ENCODE peak calls at places on chromosomes 6 and 20, in four cellular contexts. C, G, L and Z are unnamed samples.

GRCh38 chr6:55665224-55665587 is 86.2 kb upstream of the HMGCLL1 start:
- DNase-seq in C (no peak), G (no peak), L (no peak), Z (no peak)

GRCh38 chr6:40723967-40724366 is 136.8 kb upstream of the LRFN2 start:
- DNase-seq in C (no peak), G (no peak), L (no peak), Z (no peak)

GRCh38 chr6:28544211-28544610 is 18.5 kb downstream of the GPX5 start:
- DNase-seq in C (peak), G (no peak), L (no peak), Z (no peak)

GRCh38 chr20:57896563-57896962 is 186.7 kb upstream of the PMEPA1 start:
- DNase-seq in C (no peak), G (no peak), L (no peak), Z (no peak)

GRCh38 chr6:109240370-109241084 is 141.7 kb downstream of the CD164 start:
- DNase-seq in C (no peak), G (no peak), L (no peak), Z (no peak)

GRCh38 chr20:23078994-23079364 is 7.1 kb downstream of the CD93 start:
- DNase-seq in C (peak), G (no peak), L (no peak), Z (no peak)

GRCh38 chr6:31126416-31127175 is 6.3 kb upstream of the CDSN start:
- DNase-seq in C (no peak), G (no peak), L (no peak), Z (no peak)

GRCh38 chr6:116111552-116112528 is 11.2 kb downstream of the NT5DC1 start:
- DNase-seq in C (peak), G (no peak), L (no peak), Z (no peak)

GRCh38 chr6:42704251-42704936 is 18.0 kb downstream of the PRPH2 start:
- DNase-seq in C (no peak), G (no peak), L (no peak), Z (peak)

GRCh38 chr6:45411959-45412358 is 34.2 kb upstream of the SUPT3H start:
- DNase-seq in C (no peak), G (no peak), L (no peak), Z (no peak)

GRCh38 chr6:31465718-31466117 is 32.2 kb upstream of the MICB start:
- DNase-seq in C (no peak), G (no peak), L (no peak), Z (no peak)

GRCh38 chr6:33392168-33392947 is 735 bp downstream of the KIFC1 start:
- DNase-seq in C (peak), G (no peak), L (no peak), Z (no peak)

GRCh38 chr6:34177181-34177591 is 31.3 kb upstream of the GRM4 start:
- DNase-seq in C (no peak), G (no peak), L (no peak), Z (no peak)

GRCh38 chr6:66717786-66718185 is 1010.8 kb upstream of the EYS start:
- DNase-seq in C (no peak), G (no peak), L (no peak), Z (no peak)

GRCh38 chr6:21103626-21104224 is 489.8 kb upstream of the SOX4 start:
- DNase-seq in C (no peak), G (no peak), L (no peak), Z (no peak)

GRCh38 chr6:156718647-156719394 is 58.4 kb upstream of the ARID1B start:
- DNase-seq in C (no peak), G (no peak), L (no peak), Z (peak)

GRCh38 chr20:24507182-24507853 is 37.9 kb downstream of the SYNDIG1 start:
- DNase-seq in C (no peak), G (no peak), L (no peak), Z (no peak)

GRCh38 chr6:137998461-137999019 is 108.7 kb downstream of the PERP start:
- DNase-seq in C (no peak), G (no peak), L (no peak), Z (no peak)

GRCh38 chr6:169269180-169270076 is 15.8 kb upstream of the THBS2 start:
- DNase-seq in C (no peak), G (no peak), L (peak), Z (peak)

GRCh38 chr20:37821691-37822655 is 81.0 kb upstream of the VSTM2L start:
- DNase-seq in C (no peak), G (peak), L (no peak), Z (no peak)

GRCh38 chr6:38193051-38193450 is 373.5 kb downstream of the ZFAND3 start:
- DNase-seq in C (no peak), G (no peak), L (no peak), Z (no peak)

GRCh38 chr6:53067799-53068442 is 2.7 kb downstream of the FBXO9 start:
- DNase-seq in C (no peak), G (no peak), L (no peak), Z (no peak)

GRCh38 chr20:53003420-53003819 is 31.3 kb downstream of the TSHZ2 start:
- DNase-seq in C (no peak), G (peak), L (no peak), Z (no peak)

GRCh38 chr20:20796766-20797415 is 84.4 kb upstream of the RALGAPA2 start:
- DNase-seq in C (no peak), G (no peak), L (no peak), Z (no peak)

GRCh38 chr6:67633058-67633457 is 1002.0 kb upstream of the ADGRB3 start:
- DNase-seq in C (no peak), G (no peak), L (no peak), Z (no peak)

GRCh38 chr6:43723737-43724295 is 36.2 kb upstream of the MRPS18A start:
- DNase-seq in C (peak), G (peak), L (no peak), Z (no peak)

GRCh38 chr6:16371401-16371800 is 133.0 kb downstream of the GMPR start:
- DNase-seq in C (no peak), G (no peak), L (no peak), Z (no peak)

GRCh38 chr6:125835221-125835744 is 44.5 kb downstream of the NCOA7 start:
- DNase-seq in C (no peak), G (no peak), L (no peak), Z (no peak)

GRCh38 chr6:33207569-33208088 is 671 bp upstream of the RING1 start:
- DNase-seq in C (no peak), G (no peak), L (no peak), Z (no peak)

GRCh38 chr20:57264151-57264792 is 2.2 kb downstream of the BMP7 start:
- DNase-seq in C (no peak), G (no peak), L (no peak), Z (no peak)

GRCh38 chr6:84525907-84526306 is 238.5 kb downstream of the TBX18 start:
- DNase-seq in C (no peak), G (no peak), L (no peak), Z (no peak)

GRCh38 chr6:128225610-128226009 is 294.8 kb downstream of the PTPRK start:
- DNase-seq in C (no peak), G (no peak), L (no peak), Z (no peak)

GRCh38 chr20:49669601-49670189 is 44.0 kb downstream of the B4GALT5 start:
- DNase-seq in C (peak), G (no peak), L (no peak), Z (no peak)

GRCh38 chr6:113664909-113665308 is 192.2 kb upstream of the MARCKS start:
- DNase-seq in C (no peak), G (no peak), L (no peak), Z (no peak)

GRCh38 chr6:12490904-12491571 is 200.9 kb downstream of the EDN1 start:
- DNase-seq in C (no peak), G (peak), L (no peak), Z (no peak)

GRCh38 chr6:13006578-13007300 is 290.2 kb downstream of the PHACTR1 start:
- DNase-seq in C (no peak), G (no peak), L (no peak), Z (no peak)

GRCh38 chr20:43895235-43895634 is 19.4 kb upstream of the TOX2 start:
- DNase-seq in C (no peak), G (no peak), L (no peak), Z (no peak)

GRCh38 chr6:1940381-1940780 is 305.0 kb downstream of the GMDS start:
- DNase-seq in C (peak), G (no peak), L (no peak), Z (no peak)